ENCODE peak calls at places on chromosomes 5 and 9, in four cellular contexts. D is GM12878, B is K562, P is HepG2. I is an unnamed sample.

GRCh38 chr5:178232124-178232919 is at the start of gene PHYKPL:
- DNase-seq in D (no peak), P (peak), B (peak), I (peak)

GRCh38 chr5:83085106-83085505 is 7.8 kb downstream of the XRCC4 start:
- DNase-seq in D (no peak), P (peak), B (no peak), I (no peak)

GRCh38 chr9:95952471-95952870 is 77.0 kb downstream of the ERCC6L2 start:
- DNase-seq in D (no peak), B (no peak), P (no peak), I (no peak)

GRCh38 chr9:137445275-137445807 is 4.2 kb upstream of the ENTPD8 start:
- DNase-seq in P (peak), B (peak), D (peak), I (no peak)

GRCh38 chr5:141486091-141486490 is 1.3 kb downstream of the PCDHGC4 start:
- DNase-seq in P (no peak), B (no peak), D (no peak), I (no peak)

GRCh38 chr9:16120727-16121126 is 567.9 kb downstream of the CCDC171 start:
- DNase-seq in B (no peak), D (no peak), P (no peak), I (no peak)

GRCh38 chr5:67971223-67971830 is 244.2 kb upstream of the PIK3R1 start:
- DNase-seq in D (no peak), B (no peak), P (peak), I (no peak)

GRCh38 chr9:95509851-95510529 is 6.8 kb downstream of the PTCH1 start:
- DNase-seq in B (no peak), D (no peak), P (no peak), I (no peak)

GRCh38 chr5:168477060-168477459 is 9.2 kb upstream of the RARS1 start:
- DNase-seq in D (no peak), B (no peak), P (no peak), I (no peak)

GRCh38 chr5:69167488-69167845 is 517 bp downstream of the CCNB1 start:
- DNase-seq in P (no peak), B (no peak), D (no peak), I (no peak)

GRCh38 chr9:88011005-88011766 is 36.9 kb upstream of the CDK20 start:
- DNase-seq in P (no peak), B (no peak), D (no peak), I (no peak)
- TF ChIP-seq HDAC6 in P (no peak), B (no peak), D (no peak), I (no peak)

DNA sequence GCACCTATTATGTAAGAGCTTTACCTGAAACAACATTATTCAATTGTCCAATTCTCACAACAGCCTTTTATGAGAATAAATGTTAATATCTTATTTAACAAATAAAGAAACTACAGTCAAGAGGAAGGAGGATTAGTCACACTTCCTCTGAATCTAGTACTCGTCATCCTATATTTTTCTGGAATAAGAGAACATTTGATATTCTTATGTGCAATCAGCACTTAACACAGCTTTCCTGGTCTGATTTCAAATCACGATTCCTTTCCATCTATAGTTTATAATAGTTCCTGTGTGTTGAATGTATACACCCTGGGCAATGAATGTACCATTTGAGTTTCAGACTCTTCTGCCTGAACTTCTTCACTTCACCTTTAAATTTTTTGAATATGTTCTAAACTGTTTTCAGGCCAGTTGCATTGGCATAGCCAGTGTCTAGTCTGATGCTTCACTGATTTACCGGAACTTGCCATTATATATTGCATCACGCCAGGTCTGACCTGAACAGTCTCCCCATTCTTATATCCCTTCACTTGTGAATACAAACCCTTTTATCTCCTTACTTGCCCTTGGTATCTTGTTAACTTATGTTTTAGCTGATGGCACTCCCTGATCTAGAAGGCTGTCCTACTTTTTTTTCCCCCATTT is 698.3 kb downstream of the MAT2B start:
- DNase-seq in P (no peak), D (no peak), B (no peak), I (no peak)
- H3K4me2 ChIP-seq in P (no peak), D (no peak), B (no peak), I (no peak)

GRCh38 chr9:76371901-76372300 is 22.3 kb downstream of the RFK start:
- DNase-seq in B (no peak), D (no peak), P (no peak), I (no peak)

GRCh38 chr9:76373173-76373771 is 21.0 kb downstream of the RFK start:
- DNase-seq in D (no peak), B (no peak), P (peak), I (no peak)

GRCh38 chr9:76374702-76375543 is 19.3 kb downstream of the RFK start:
- DNase-seq in P (peak), D (no peak), B (peak), I (no peak)

GRCh38 chr9:76372345-76372744 is 21.9 kb downstream of the RFK start:
- DNase-seq in B (no peak), P (no peak), D (no peak), I (no peak)

GRCh38 chr9:76373777-76374474 is 20.3 kb downstream of the RFK start:
- DNase-seq in P (no peak), B (no peak), D (no peak), I (no peak)
- TF ChIP-seq YY1 in P (no peak), B (no peak), D (no peak), I (no peak)

GRCh38 chr5:176180339-176180738 is 57.9 kb upstream of the SIMC1 start:
- DNase-seq in D (no peak), P (no peak), B (no peak), I (no peak)
- TF ChIP-seq HDAC6 in D (no peak), P (no peak), B (no peak), I (no peak)

DNA sequence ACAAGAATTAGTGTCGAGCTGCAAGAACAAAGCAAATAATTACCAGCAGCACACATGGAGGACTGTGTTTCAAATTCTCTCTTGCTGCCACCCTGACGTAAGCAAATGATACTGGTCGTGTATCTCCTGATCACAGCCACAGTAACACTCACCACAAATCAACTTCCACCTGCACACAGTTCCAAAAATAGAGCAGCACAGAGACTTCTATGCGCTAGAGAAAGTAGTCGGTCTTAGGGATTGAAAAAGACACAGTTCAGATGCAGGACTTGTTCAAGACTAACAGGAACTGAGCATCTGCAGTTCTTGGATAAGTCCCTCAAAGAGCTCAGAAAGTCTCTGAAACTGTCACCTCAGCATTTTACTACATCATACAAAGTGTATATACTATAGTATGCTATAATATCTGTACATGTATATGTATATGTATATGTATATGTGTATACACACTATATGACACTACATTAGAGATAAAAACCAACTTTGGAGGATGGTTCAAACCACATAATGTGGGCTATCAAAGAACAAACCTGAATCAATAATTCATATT is 279.0 kb downstream of the GLIS3 start:
- DNase-seq in P (no peak), D (no peak), B (no peak), I (no peak)
- H3K4me2 ChIP-seq in P (no peak), D (no peak), B (no peak), I (no peak)

DNA sequence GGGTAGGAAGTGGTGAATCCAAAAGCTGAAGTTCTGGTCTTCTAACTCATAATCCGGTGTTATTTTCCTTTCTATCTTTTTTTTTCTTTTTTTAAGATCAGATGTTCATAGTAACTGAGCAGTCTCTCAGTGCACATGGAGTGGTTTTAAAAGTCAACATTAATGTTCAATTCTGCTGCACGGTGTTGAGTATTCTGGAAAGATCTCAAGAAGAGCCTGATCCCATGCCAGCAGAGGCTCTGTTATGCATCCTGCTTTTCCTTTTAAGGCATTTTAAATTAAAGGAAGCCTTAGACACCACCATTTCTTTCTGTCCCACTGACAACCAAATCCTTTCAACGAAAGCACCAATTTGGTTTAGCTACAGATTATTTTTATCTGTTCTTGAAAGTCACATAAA is 33.4 kb downstream of the SEMA5A start:
- DNase-seq in P (no peak), D (no peak), B (no peak), I (no peak)
- TF ChIP-seq YY1 in P (no peak), D (no peak), B (no peak), I (no peak)

GRCh38 chr9:133761641-133762248 is 23.6 kb upstream of the SARDH start:
- DNase-seq in D (no peak), B (no peak), P (no peak), I (no peak)

GRCh38 chr9:133760713-133761290 is 22.6 kb upstream of the SARDH start:
- DNase-seq in B (no peak), P (no peak), D (no peak), I (no peak)

GRCh38 chr9:133758228-133758627 is 20.1 kb upstream of the SARDH start:
- DNase-seq in B (no peak), P (no peak), D (no peak), I (no peak)

GRCh38 chr9:133759946-133760345 is 21.8 kb upstream of the SARDH start:
- DNase-seq in D (no peak), P (no peak), B (no peak), I (no peak)

DNA sequence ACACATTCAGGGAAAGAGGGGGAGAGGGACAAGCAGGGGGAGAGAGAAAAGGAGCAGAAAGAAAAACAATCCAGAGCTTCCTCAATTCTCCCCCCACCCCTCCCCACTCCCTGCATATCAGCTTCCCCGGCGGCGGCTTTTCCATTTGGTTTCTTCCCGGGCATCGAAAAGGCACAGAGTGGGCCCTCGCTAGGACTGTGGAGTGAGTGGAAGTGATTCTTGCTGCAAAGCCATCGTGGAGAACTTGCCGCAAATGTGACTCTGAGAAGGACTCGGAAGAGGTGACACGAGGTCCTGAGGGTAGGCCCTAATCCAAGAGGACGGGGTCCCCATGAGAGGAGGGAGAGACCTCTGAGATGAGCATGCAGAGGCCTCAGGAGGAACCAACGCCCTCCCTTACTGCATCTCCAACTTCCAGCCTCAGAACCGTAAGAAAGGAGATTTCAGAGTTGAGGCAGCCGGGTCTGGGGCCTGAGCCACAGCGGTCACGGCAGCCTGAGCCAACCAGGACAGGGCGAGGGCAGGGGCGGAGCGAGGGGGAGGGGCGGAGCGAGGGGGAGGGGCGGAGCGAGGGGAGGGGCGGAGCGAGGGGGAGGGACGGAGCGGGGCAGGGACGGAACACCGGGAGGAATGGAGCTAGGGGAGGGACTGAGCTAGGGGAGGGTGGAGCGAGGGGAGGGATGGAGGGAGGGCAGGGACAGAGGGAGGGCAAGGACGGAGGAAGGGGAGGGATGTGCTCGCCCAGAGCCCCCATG is 21.2 kb upstream of the SARDH start:
- DNase-seq in D (no peak), P (no peak), B (peak), I (peak)
- TF ChIP-seq HDAC6 in D (no peak), P (no peak), B (no peak), I (no peak)

DNA sequence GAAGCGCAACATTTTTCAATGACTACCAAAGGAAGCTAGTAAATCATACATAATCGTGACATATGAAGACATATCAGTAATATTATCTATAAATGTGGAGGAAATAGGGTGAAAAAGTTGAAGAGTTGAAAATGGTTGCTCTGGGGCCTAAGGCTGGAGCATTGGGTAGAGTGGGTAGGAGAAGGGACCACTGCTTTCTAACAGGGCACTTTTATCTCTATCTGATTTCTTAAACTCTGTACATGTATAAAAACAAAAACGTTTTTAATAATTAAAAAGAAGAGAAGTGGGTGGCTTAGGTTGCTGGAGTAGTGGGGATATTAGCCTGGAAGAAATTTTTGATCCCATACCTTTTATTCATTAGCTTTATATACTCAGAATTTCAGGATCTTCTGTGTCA is 44.2 kb upstream of the ITGA1 start:
- DNase-seq in D (no peak), B (no peak), P (no peak), I (no peak)
- H3K4me2 ChIP-seq in D (no peak), B (no peak), P (no peak), I (no peak)

DNA sequence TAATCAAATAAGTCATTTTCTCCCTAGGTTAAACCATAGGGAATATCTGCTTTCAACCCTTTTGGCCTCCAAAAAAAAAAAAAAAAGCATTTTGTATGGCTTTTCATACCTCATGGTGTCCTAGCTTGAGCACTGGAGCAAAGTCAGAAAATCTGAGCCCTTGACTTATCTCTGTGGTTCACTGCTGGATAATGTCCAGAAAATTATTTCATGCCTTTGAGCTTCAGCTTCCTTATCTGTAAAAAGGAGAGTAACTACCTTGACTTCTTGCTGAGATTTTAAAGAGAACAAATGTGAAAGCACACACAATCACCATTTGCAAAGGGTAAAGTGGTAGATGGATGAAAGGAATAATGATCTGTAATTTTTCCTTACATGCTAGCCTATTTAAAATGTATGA is 165.9 kb downstream of the ALDH1A1 start:
- DNase-seq in B (no peak), P (no peak), D (no peak), I (no peak)
- TF ChIP-seq YY1 in B (no peak), P (no peak), D (no peak), I (no peak)

I was measured in H1.